ENCODE peak calls at places on chromosomes 4 and X, in nine cellular contexts. One of them, this sample, is unnamed.

GRCh38 chrX:66408507-66408906 is 230.4 kb downstream of the EDA2R start:
- DNase-seq in GM23248: no peak
- DNase-seq in OCI-LY7: peak
- DNase-seq in SJSA1: no peak
- DNase-seq in AG10803: no peak
- DNase-seq in upper lobe of left lung: no peak
- DNase-seq in fibroblast of pulmonary artery: no peak
- DNase-seq in astrocyte of the cerebellum: no peak
- DNase-seq in cardiac muscle cell: no peak
- DNase-seq in this sample: no peak

GRCh38 chr4:24489870-24490269 is 94.5 kb downstream of the DHX15 start:
- DNase-seq in OCI-LY7: no peak
- DNase-seq in fibroblast of pulmonary artery: peak
- DNase-seq in GM23248: no peak
- DNase-seq in AG10803: no peak
- DNase-seq in SJSA1: no peak
- DNase-seq in astrocyte of the cerebellum: no peak
- DNase-seq in upper lobe of left lung: no peak
- DNase-seq in cardiac muscle cell: no peak
- DNase-seq in this sample: no peak

GRCh38 chr4:83639849-83640493 is 104.1 kb downstream of the GPAT3 start:
- DNase-seq in fibroblast of pulmonary artery: peak
- DNase-seq in upper lobe of left lung: no peak
- DNase-seq in astrocyte of the cerebellum: peak
- DNase-seq in AG10803: peak
- DNase-seq in GM23248: peak
- DNase-seq in SJSA1: peak
- DNase-seq in cardiac muscle cell: peak
- DNase-seq in OCI-LY7: peak
- DNase-seq in this sample: no peak

GRCh38 chr4:103076777-103077347 is 301 bp upstream of the SLC9B2 start:
- DNase-seq in cardiac muscle cell: no peak
- DNase-seq in GM23248: no peak
- DNase-seq in astrocyte of the cerebellum: no peak
- DNase-seq in OCI-LY7: peak
- DNase-seq in upper lobe of left lung: no peak
- DNase-seq in SJSA1: no peak
- DNase-seq in AG10803: no peak
- DNase-seq in fibroblast of pulmonary artery: no peak
- DNase-seq in this sample: no peak

GRCh38 chr4:57102050-57102564 is 8.1 kb downstream of the IGFBP7 start:
- DNase-seq in OCI-LY7: no peak
- DNase-seq in SJSA1: peak
- DNase-seq in AG10803: peak
- DNase-seq in upper lobe of left lung: no peak
- DNase-seq in astrocyte of the cerebellum: peak
- DNase-seq in fibroblast of pulmonary artery: peak
- DNase-seq in cardiac muscle cell: peak
- DNase-seq in GM23248: peak
- DNase-seq in this sample: no peak

GRCh38 chrX:72685810-72686465 is 28.2 kb downstream of the PHKA1 start:
- DNase-seq in upper lobe of left lung: no peak
- DNase-seq in SJSA1: no peak
- DNase-seq in OCI-LY7: no peak
- DNase-seq in fibroblast of pulmonary artery: peak
- DNase-seq in cardiac muscle cell: no peak
- DNase-seq in astrocyte of the cerebellum: no peak
- DNase-seq in AG10803: peak
- DNase-seq in GM23248: peak
- DNase-seq in this sample: no peak

GRCh38 chr4:114343015-114343414 is 255.6 kb upstream of the UGT8 start:
- DNase-seq in OCI-LY7: no peak
- DNase-seq in astrocyte of the cerebellum: no peak
- DNase-seq in fibroblast of pulmonary artery: no peak
- DNase-seq in upper lobe of left lung: no peak
- DNase-seq in GM23248: no peak
- DNase-seq in AG10803: no peak
- DNase-seq in SJSA1: no peak
- DNase-seq in cardiac muscle cell: no peak
- DNase-seq in this sample: no peak

GRCh38 chr4:17385403-17385802 is 126.5 kb downstream of the QDPR start:
- DNase-seq in OCI-LY7: peak
- DNase-seq in cardiac muscle cell: peak
- DNase-seq in astrocyte of the cerebellum: no peak
- DNase-seq in AG10803: peak
- DNase-seq in upper lobe of left lung: no peak
- DNase-seq in SJSA1: no peak
- DNase-seq in GM23248: peak
- DNase-seq in fibroblast of pulmonary artery: peak
- DNase-seq in this sample: peak

GRCh38 chrX:40272141-40272540 is 174.4 kb upstream of the BCOR start:
- DNase-seq in astrocyte of the cerebellum: no peak
- DNase-seq in AG10803: no peak
- DNase-seq in GM23248: peak
- DNase-seq in OCI-LY7: no peak
- DNase-seq in upper lobe of left lung: no peak
- DNase-seq in SJSA1: no peak
- DNase-seq in fibroblast of pulmonary artery: no peak
- DNase-seq in cardiac muscle cell: no peak
- DNase-seq in this sample: no peak

GRCh38 chr4:3046149-3046548 is 28.2 kb downstream of the HTT-AS start:
- DNase-seq in AG10803: no peak
- DNase-seq in OCI-LY7: peak
- DNase-seq in SJSA1: no peak
- DNase-seq in fibroblast of pulmonary artery: no peak
- DNase-seq in upper lobe of left lung: no peak
- DNase-seq in astrocyte of the cerebellum: no peak
- DNase-seq in cardiac muscle cell: no peak
- DNase-seq in GM23248: no peak
- DNase-seq in this sample: no peak

GRCh38 chr4:142091691-142092182 is 455.4 kb downstream of the IL15 start:
- DNase-seq in astrocyte of the cerebellum: peak
- DNase-seq in GM23248: peak
- DNase-seq in AG10803: peak
- DNase-seq in SJSA1: no peak
- DNase-seq in fibroblast of pulmonary artery: peak
- DNase-seq in OCI-LY7: no peak
- DNase-seq in upper lobe of left lung: no peak
- DNase-seq in cardiac muscle cell: no peak
- DNase-seq in this sample: no peak

GRCh38 chrX:65985922-65986588 is 53.8 kb downstream of the VSIG4 start:
- DNase-seq in fibroblast of pulmonary artery: peak
- DNase-seq in SJSA1: no peak
- DNase-seq in GM23248: peak
- DNase-seq in AG10803: peak
- DNase-seq in upper lobe of left lung: no peak
- DNase-seq in cardiac muscle cell: peak
- DNase-seq in OCI-LY7: peak
- DNase-seq in astrocyte of the cerebellum: peak
- DNase-seq in this sample: no peak

GRCh38 chr4:164847967-164848649 is 28.9 kb upstream of the APELA start:
- DNase-seq in upper lobe of left lung: no peak
- DNase-seq in OCI-LY7: no peak
- DNase-seq in SJSA1: no peak
- DNase-seq in fibroblast of pulmonary artery: no peak
- DNase-seq in AG10803: no peak
- DNase-seq in cardiac muscle cell: no peak
- DNase-seq in astrocyte of the cerebellum: no peak
- DNase-seq in GM23248: no peak
- DNase-seq in this sample: no peak

GRCh38 chrX:15043538-15043937 is 170.3 kb downstream of the MOSPD2 start:
- DNase-seq in GM23248: no peak
- DNase-seq in astrocyte of the cerebellum: no peak
- DNase-seq in upper lobe of left lung: no peak
- DNase-seq in SJSA1: no peak
- DNase-seq in OCI-LY7: no peak
- DNase-seq in cardiac muscle cell: no peak
- DNase-seq in fibroblast of pulmonary artery: no peak
- DNase-seq in AG10803: no peak
- DNase-seq in this sample: no peak

GRCh38 chrX:7828594-7828993 is 14.4 kb upstream of the VCX start:
- DNase-seq in SJSA1: no peak
- DNase-seq in astrocyte of the cerebellum: no peak
- DNase-seq in GM23248: no peak
- DNase-seq in cardiac muscle cell: peak
- DNase-seq in AG10803: no peak
- DNase-seq in OCI-LY7: peak
- DNase-seq in upper lobe of left lung: no peak
- DNase-seq in fibroblast of pulmonary artery: no peak
- DNase-seq in this sample: no peak

GRCh38 chrX:154430504-154430903 is 2.0 kb downstream of the ATP6AP1 start:
- DNase-seq in SJSA1: no peak
- DNase-seq in AG10803: no peak
- DNase-seq in upper lobe of left lung: no peak
- DNase-seq in cardiac muscle cell: no peak
- DNase-seq in OCI-LY7: no peak
- DNase-seq in fibroblast of pulmonary artery: no peak
- DNase-seq in astrocyte of the cerebellum: no peak
- DNase-seq in GM23248: no peak
- DNase-seq in this sample: no peak

GRCh38 chr4:6914448-6914847 is 4.8 kb downstream of the TBC1D14 start:
- DNase-seq in fibroblast of pulmonary artery: no peak
- DNase-seq in AG10803: no peak
- DNase-seq in OCI-LY7: no peak
- DNase-seq in cardiac muscle cell: no peak
- DNase-seq in GM23248: no peak
- DNase-seq in SJSA1: no peak
- DNase-seq in upper lobe of left lung: no peak
- DNase-seq in astrocyte of the cerebellum: no peak
- DNase-seq in this sample: no peak

GRCh38 chr4:139453041-139453370 is 915 bp upstream of the RAB33B start:
- DNase-seq in cardiac muscle cell: no peak
- DNase-seq in upper lobe of left lung: no peak
- DNase-seq in OCI-LY7: peak
- DNase-seq in GM23248: peak
- DNase-seq in SJSA1: no peak
- DNase-seq in fibroblast of pulmonary artery: no peak
- DNase-seq in astrocyte of the cerebellum: peak
- DNase-seq in AG10803: no peak
- DNase-seq in this sample: no peak

GRCh38 chrX:38045697-38046096 is 39.3 kb downstream of the SYTL5 start:
- DNase-seq in SJSA1: no peak
- DNase-seq in fibroblast of pulmonary artery: peak
- DNase-seq in GM23248: no peak
- DNase-seq in AG10803: no peak
- DNase-seq in OCI-LY7: no peak
- DNase-seq in upper lobe of left lung: no peak
- DNase-seq in astrocyte of the cerebellum: no peak
- DNase-seq in cardiac muscle cell: no peak
- DNase-seq in this sample: no peak

GRCh38 chr4:48976007-48976406 is 10.1 kb upstream of the CWH43 start:
- DNase-seq in astrocyte of the cerebellum: no peak
- DNase-seq in AG10803: no peak
- DNase-seq in upper lobe of left lung: no peak
- DNase-seq in OCI-LY7: no peak
- DNase-seq in SJSA1: no peak
- DNase-seq in cardiac muscle cell: no peak
- DNase-seq in GM23248: no peak
- DNase-seq in fibroblast of pulmonary artery: no peak
- DNase-seq in this sample: no peak

GRCh38 chrX:110086916-110087484 is 84.1 kb downstream of the TMEM164 start:
- DNase-seq in SJSA1: peak
- DNase-seq in AG10803: peak
- DNase-seq in cardiac muscle cell: no peak
- DNase-seq in upper lobe of left lung: no peak
- DNase-seq in fibroblast of pulmonary artery: peak
- DNase-seq in astrocyte of the cerebellum: peak
- DNase-seq in GM23248: peak
- DNase-seq in OCI-LY7: no peak
- DNase-seq in this sample: no peak

GRCh38 chr4:80184053-80184790 is 13.1 kb upstream of the PRDM8 start:
- DNase-seq in OCI-LY7: peak
- DNase-seq in SJSA1: peak
- DNase-seq in astrocyte of the cerebellum: peak
- DNase-seq in upper lobe of left lung: peak
- DNase-seq in GM23248: peak
- DNase-seq in cardiac muscle cell: peak
- DNase-seq in fibroblast of pulmonary artery: peak
- DNase-seq in AG10803: peak
- DNase-seq in this sample: peak
- H3K4me3 ChIP-seq in OCI-LY7: peak
- H3K4me3 ChIP-seq in SJSA1: peak
- H3K4me3 ChIP-seq in astrocyte of the cerebellum: peak
- H3K4me3 ChIP-seq in upper lobe of left lung: peak
- H3K4me3 ChIP-seq in GM23248: peak
- H3K4me3 ChIP-seq in cardiac muscle cell: peak
- H3K4me3 ChIP-seq in fibroblast of pulmonary artery: peak
- H3K4me3 ChIP-seq in AG10803: peak
- H3K4me3 ChIP-seq in this sample: peak

DNA sequence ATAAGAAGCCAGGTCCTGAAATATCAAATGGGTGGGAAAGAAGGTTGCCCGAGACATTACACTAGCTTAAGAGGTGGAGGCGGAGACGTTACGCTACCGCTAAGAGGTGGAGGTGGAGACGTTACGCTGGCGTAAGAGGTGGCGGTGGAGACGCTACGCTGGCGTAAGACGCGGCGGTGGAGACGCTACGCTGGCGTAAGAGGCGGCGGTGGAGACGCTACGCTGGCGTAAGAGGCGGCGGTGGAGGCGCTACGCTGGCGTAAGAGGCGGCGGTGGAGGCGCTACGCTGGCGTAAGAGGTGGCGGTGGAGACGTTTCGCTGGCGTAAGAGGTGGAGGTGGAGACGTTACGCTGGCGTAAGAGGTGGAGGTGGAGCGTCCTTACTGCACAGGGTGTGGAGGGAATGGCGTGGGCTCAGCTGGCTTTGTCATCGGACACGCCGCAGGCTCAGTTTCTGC is 12.8 kb downstream of the CYP4V2 start:
- DNase-seq in cardiac muscle cell: no peak
- DNase-seq in upper lobe of left lung: no peak
- DNase-seq in GM23248: no peak
- DNase-seq in AG10803: no peak
- DNase-seq in OCI-LY7: no peak
- DNase-seq in astrocyte of the cerebellum: no peak
- DNase-seq in SJSA1: no peak
- DNase-seq in fibroblast of pulmonary artery: peak
- DNase-seq in this sample: no peak
- H3K4me3 ChIP-seq in cardiac muscle cell: no peak
- H3K4me3 ChIP-seq in upper lobe of left lung: no peak
- H3K4me3 ChIP-seq in GM23248: no peak
- H3K4me3 ChIP-seq in AG10803: peak
- H3K4me3 ChIP-seq in OCI-LY7: no peak
- H3K4me3 ChIP-seq in astrocyte of the cerebellum: no peak
- H3K4me3 ChIP-seq in SJSA1: no peak
- H3K4me3 ChIP-seq in fibroblast of pulmonary artery: peak
- H3K4me3 ChIP-seq in this sample: no peak

GRCh38 chr4:116501954-116502353 is 583.4 kb downstream of the TRAM1L1 start:
- DNase-seq in AG10803: no peak
- DNase-seq in OCI-LY7: no peak
- DNase-seq in GM23248: no peak
- DNase-seq in SJSA1: no peak
- DNase-seq in upper lobe of left lung: no peak
- DNase-seq in astrocyte of the cerebellum: no peak
- DNase-seq in cardiac muscle cell: peak
- DNase-seq in fibroblast of pulmonary artery: no peak
- DNase-seq in this sample: no peak
- H3K4me3 ChIP-seq in AG10803: no peak
- H3K4me3 ChIP-seq in OCI-LY7: no peak
- H3K4me3 ChIP-seq in GM23248: no peak
- H3K4me3 ChIP-seq in SJSA1: no peak
- H3K4me3 ChIP-seq in upper lobe of left lung: no peak
- H3K4me3 ChIP-seq in astrocyte of the cerebellum: no peak
- H3K4me3 ChIP-seq in cardiac muscle cell: no peak
- H3K4me3 ChIP-seq in fibroblast of pulmonary artery: no peak
- H3K4me3 ChIP-seq in this sample: no peak

GRCh38 chr4:80126435-80126834 is 53.4 kb upstream of the ANTXR2 start:
- DNase-seq in cardiac muscle cell: no peak
- DNase-seq in GM23248: no peak
- DNase-seq in AG10803: no peak
- DNase-seq in fibroblast of pulmonary artery: no peak
- DNase-seq in upper lobe of left lung: no peak
- DNase-seq in SJSA1: no peak
- DNase-seq in astrocyte of the cerebellum: no peak
- DNase-seq in OCI-LY7: no peak
- DNase-seq in this sample: no peak
- H3K4me3 ChIP-seq in cardiac muscle cell: no peak
- H3K4me3 ChIP-seq in GM23248: no peak
- H3K4me3 ChIP-seq in AG10803: no peak
- H3K4me3 ChIP-seq in fibroblast of pulmonary artery: no peak
- H3K4me3 ChIP-seq in upper lobe of left lung: no peak
- H3K4me3 ChIP-seq in SJSA1: no peak
- H3K4me3 ChIP-seq in astrocyte of the cerebellum: no peak
- H3K4me3 ChIP-seq in OCI-LY7: no peak
- H3K4me3 ChIP-seq in this sample: no peak

This sample was measured in dorsolateral prefrontal cortex.